ENCODE peak calls at places on chromosomes 3 and 15, in six cellular contexts. M is cardiac fibroblast, A is SHP77, O is M059J, G is activated gamma-delta T cell treated with Interleukin-2 at 50 U/mL for 16 hours, J is posterior vena cava. U is an unnamed sample.

GRCh38 chr15:77499087-77499765 is 78.5 kb downstream of the HMG20A start:
- DNase-seq in M (no peak), A (no peak), O (no peak), G (no peak), J (no peak), U (no peak)

GRCh38 chr3:11379238-11379823 is 107.1 kb downstream of the ATG7 start:
- DNase-seq in M (peak), A (no peak), O (peak), G (no peak), J (no peak), U (peak)

GRCh38 chr15:44501768-44502366 is 35.1 kb upstream of the EIF3J start:
- DNase-seq in M (peak), A (peak), O (peak), G (no peak), J (no peak), U (peak)

GRCh38 chr15:60477991-60478632 is 830 bp downstream of the ICE2 start:
- DNase-seq in M (peak), A (no peak), O (peak), G (no peak), J (no peak), U (peak)

GRCh38 chr15:62362608-62363007 is 197.5 kb upstream of the C2CD4B start:
- DNase-seq in M (peak), A (no peak), O (peak), G (no peak), J (no peak), U (peak)

GRCh38 chr15:45157056-45157455 is 27.3 kb downstream of the DUOX1 start:
- DNase-seq in M (peak), A (no peak), O (peak), G (no peak), J (no peak), U (peak)

GRCh38 chr3:56593455-56594158 is 36.6 kb downstream of the CCDC66 start:
- DNase-seq in M (no peak), A (no peak), O (no peak), G (peak), J (no peak), U (no peak)

GRCh38 chr3:177673105-177673804 is 476.0 kb upstream of the TBL1XR1 start:
- DNase-seq in M (peak), A (no peak), O (peak), G (no peak), J (no peak), U (peak)

GRCh38 chr3:183641875-183642274 is 6.5 kb downstream of the KLHL24 start:
- DNase-seq in M (no peak), A (no peak), O (no peak), G (no peak), J (no peak), U (no peak)

GRCh38 chr3:15391007-15391406 is 36.3 kb downstream of the METTL6 start:
- DNase-seq in M (no peak), A (no peak), O (no peak), G (no peak), J (no peak), U (no peak)

GRCh38 chr15:51093865-51094605 is 671 bp downstream of the TNFAIP8L3 start:
- DNase-seq in M (peak), A (no peak), O (no peak), G (no peak), J (peak), U (peak)

GRCh38 chr15:31352283-31352880 is 25.7 kb downstream of the KLF13 start:
- DNase-seq in M (peak), A (peak), O (peak), G (no peak), J (no peak), U (no peak)

GRCh38 chr3:114718071-114718896 is 424.5 kb downstream of the TIGIT start:
- DNase-seq in M (no peak), A (no peak), O (no peak), G (no peak), J (no peak), U (no peak)

GRCh38 chr3:49119439-49119838 is 1.2 kb downstream of the USP19 start:
- DNase-seq in M (peak), A (no peak), O (no peak), G (no peak), J (no peak), U (peak)

GRCh38 chr3:72008226-72008996 is 223.5 kb upstream of the PROK2 start:
- DNase-seq in M (peak), A (no peak), O (peak), G (no peak), J (no peak), U (peak)

GRCh38 chr3:9204253-9205005 is 45.0 kb downstream of the SRGAP3 start:
- DNase-seq in M (no peak), A (no peak), O (no peak), G (no peak), J (no peak), U (no peak)

GRCh38 chr3:19149388-19149787 is 1.1 kb downstream of the KCNH8 start:
- DNase-seq in M (peak), A (no peak), O (peak), G (peak), J (no peak), U (peak)

GRCh38 chr3:194685723-194686413 is at the start of gene FAM43A:
- DNase-seq in M (peak), A (peak), O (peak), G (peak), J (peak), U (peak)

GRCh38 chr3:127673191-127674098 is 693 bp downstream of the ABTB1 start:
- DNase-seq in M (peak), A (no peak), O (peak), G (peak), J (peak), U (peak)

GRCh38 chr3:45666729-45667440 is 22.3 kb upstream of the SACM1L start:
- DNase-seq in M (peak), A (no peak), O (peak), G (no peak), J (peak), U (peak)

GRCh38 chr3:147368561-147369151 is 37.7 kb downstream of the ZIC4 start:
- DNase-seq in M (no peak), A (peak), O (no peak), G (no peak), J (no peak), U (no peak)

GRCh38 chr15:94666553-94666952 is 435.2 kb downstream of the MCTP2 start:
- DNase-seq in M (no peak), A (no peak), O (no peak), G (no peak), J (no peak), U (no peak)

GRCh38 chr3:44883999-44884431 is 9.6 kb downstream of the TGM4 start:
- DNase-seq in M (peak), A (no peak), O (peak), G (no peak), J (no peak), U (peak)

GRCh38 chr3:172034786-172035685 is 4.3 kb upstream of the FNDC3B start:
- DNase-seq in M (peak), A (no peak), O (peak), G (no peak), J (no peak), U (peak)

GRCh38 chr3:8313591-8314298 is 187.9 kb upstream of the LMCD1 start:
- DNase-seq in M (no peak), A (no peak), O (no peak), G (no peak), J (no peak), U (no peak)

GRCh38 chr3:124347418-124347817 is 355.5 kb upstream of the ROPN1 start:
- DNase-seq in M (no peak), A (no peak), O (no peak), G (no peak), J (no peak), U (no peak)

GRCh38 chr15:25797511-25798206 is 65.5 kb downstream of the ATP10A start:
- DNase-seq in M (peak), A (no peak), O (no peak), G (no peak), J (no peak), U (peak)

GRCh38 chr3:110027446-110027845 is 690.1 kb upstream of the DPPA4 start:
- DNase-seq in M (peak), A (no peak), O (peak), G (no peak), J (no peak), U (peak)

GRCh38 chr3:43852066-43852465 is 161.3 kb downstream of the ABHD5 start:
- DNase-seq in M (no peak), A (no peak), O (peak), G (no peak), J (no peak), U (no peak)

GRCh38 chr3:8625991-8626390 is 18.6 kb downstream of the SSUH2 start:
- DNase-seq in M (peak), A (no peak), O (peak), G (no peak), J (peak), U (peak)

GRCh38 chr3:168275662-168276061 is 179.9 kb upstream of the GOLIM4 start:
- DNase-seq in M (no peak), A (no peak), O (no peak), G (no peak), J (no peak), U (no peak)

GRCh38 chr3:123527046-123527445 is 57.8 kb downstream of the HACD2 start:
- DNase-seq in M (no peak), A (no peak), O (no peak), G (no peak), J (no peak), U (no peak)